ENCODE peak calls at places on chromosomes 5 and 9, in five cellular contexts. E is left ventricle myocardium inferior, F is cardiac fibroblast, R is foreskin fibroblast, N is cardiac muscle cell. Z is an unnamed sample.

GRCh38 chr9:109098221-109098959 is 21.4 kb downstream of the TMEM245 start:
- DNase-seq in N (peak), E (no peak), F (peak), R (peak), Z (no peak)

GRCh38 chr5:153658606-153659005 is 168.1 kb downstream of the GRIA1 start:
- DNase-seq in R (peak), E (no peak), F (no peak), N (no peak), Z (no peak)

GRCh38 chr9:81741103-81741502 is 51.8 kb upstream of the TLE1 start:
- DNase-seq in F (no peak), R (no peak), E (no peak), N (no peak), Z (no peak)

GRCh38 chr5:33973271-33973670 is 11.2 kb downstream of the SLC45A2 start:
- DNase-seq in R (no peak), E (no peak), F (no peak), N (no peak), Z (no peak)

GRCh38 chr5:17248999-17249634 is 31.7 kb downstream of the BASP1 start:
- DNase-seq in F (peak), R (peak), E (no peak), N (no peak), Z (no peak)

GRCh38 chr9:107242073-107243063 is 40.7 kb upstream of the RAD23B start:
- DNase-seq in F (no peak), E (no peak), R (no peak), N (no peak), Z (no peak)

GRCh38 chr9:35035851-35036701 is 36.3 kb downstream of the VCP start:
- DNase-seq in R (peak), F (peak), N (no peak), E (peak), Z (no peak)

GRCh38 chr5:92674322-92674721 is 906.7 kb downstream of the NR2F1-AS1 start:
- DNase-seq in F (no peak), E (no peak), N (no peak), R (no peak), Z (no peak)

GRCh38 chr9:134630861-134631260 is 10.7 kb upstream of the COL5A1 start:
- DNase-seq in E (no peak), R (no peak), F (no peak), N (no peak), Z (no peak)

GRCh38 chr9:137721899-137722298 is 103.1 kb downstream of the EHMT1 start:
- DNase-seq in E (no peak), N (no peak), F (no peak), R (no peak), Z (no peak)

GRCh38 chr5:72065751-72066255 is 41.5 kb upstream of the MAP1B start:
- DNase-seq in F (peak), N (peak), E (no peak), R (peak), Z (no peak)

GRCh38 chr5:28215091-28215490 is 1176.7 kb upstream of the CDH9 start:
- DNase-seq in E (no peak), N (no peak), F (no peak), R (no peak), Z (no peak)

GRCh38 chr9:33510264-33511183 is 13.5 kb upstream of the ANKRD18B start:
- DNase-seq in R (peak), F (peak), N (peak), E (peak), Z (peak)

GRCh38 chr9:70407081-70407503 is 7.4 kb downstream of the KLF9 start:
- DNase-seq in N (no peak), F (peak), R (peak), E (no peak), Z (no peak)

GRCh38 chr9:107949058-107949457 is 459.5 kb upstream of the KLF4 start:
- DNase-seq in N (no peak), E (no peak), F (no peak), R (peak), Z (no peak)

GRCh38 chr5:54743997-54744788 is 226.6 kb downstream of the SNX18 start:
- DNase-seq in E (no peak), R (peak), F (peak), N (no peak), Z (no peak)

GRCh38 chr9:113654605-113655193 is 191.2 kb downstream of the RGS3 start:
- DNase-seq in F (peak), N (no peak), R (no peak), E (peak), Z (no peak)

GRCh38 chr9:86163503-86163902 is 64.1 kb upstream of the GOLM1 start:
- DNase-seq in R (no peak), N (no peak), F (no peak), E (no peak), Z (no peak)

GRCh38 chr5:129063483-129064136 is 30.9 kb upstream of the ISOC1 start:
- DNase-seq in E (no peak), F (peak), N (no peak), R (no peak), Z (no peak)

GRCh38 chr9:133429641-133430161 is 7.5 kb downstream of the ADAMTS13 start:
- DNase-seq in F (peak), R (no peak), N (peak), E (no peak), Z (no peak)

GRCh38 chr5:71905804-71906711 is 187.0 kb downstream of the CARTPT start:
- DNase-seq in E (no peak), F (no peak), R (no peak), N (peak), Z (no peak)

GRCh38 chr9:69697475-69697874 is 25.3 kb upstream of the APBA1 start:
- DNase-seq in R (no peak), N (no peak), F (no peak), E (no peak), Z (no peak)

GRCh38 chr9:131593936-131594665 is 48.8 kb downstream of the PRRT1B start:
- DNase-seq in E (no peak), R (no peak), N (no peak), F (no peak), Z (no peak)

GRCh38 chr9:123924727-123925126 is 5.2 kb downstream of the DENND1A start:
- DNase-seq in N (no peak), R (no peak), F (no peak), E (no peak), Z (no peak)

GRCh38 chr5:55481293-55481900 is 53.4 kb downstream of the PLPP1 start:
- DNase-seq in E (no peak), R (peak), F (no peak), N (no peak), Z (no peak)

GRCh38 chr9:23394189-23394588 is 431.9 kb downstream of the ELAVL2 start:
- DNase-seq in F (no peak), N (no peak), E (no peak), R (no peak), Z (no peak)

DNA sequence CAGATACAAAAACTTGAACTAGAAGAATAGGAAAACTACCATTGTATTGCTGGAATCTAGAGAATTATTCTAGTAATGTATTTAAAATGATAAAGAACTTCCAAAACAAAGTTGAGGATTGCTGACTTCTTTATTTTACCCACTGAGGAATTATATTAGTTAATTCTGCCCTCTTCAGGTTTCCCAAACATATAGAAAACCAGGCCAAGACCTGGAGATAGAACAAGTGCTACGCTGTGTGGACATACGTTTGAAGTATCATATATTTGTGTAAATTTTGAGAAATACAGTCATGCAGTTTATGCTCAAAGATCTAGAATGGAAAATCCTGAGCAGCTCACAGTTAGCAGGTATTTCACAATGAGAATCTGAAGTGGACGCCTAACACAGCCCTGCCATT is 162.3 kb upstream of the CYLC2 start:
- DNase-seq in R (no peak), N (no peak), F (no peak), E (no peak), Z (no peak)
- TF ChIP-seq CTCF in R (no peak), N (no peak), F (no peak), E (no peak), Z (peak)

DNA sequence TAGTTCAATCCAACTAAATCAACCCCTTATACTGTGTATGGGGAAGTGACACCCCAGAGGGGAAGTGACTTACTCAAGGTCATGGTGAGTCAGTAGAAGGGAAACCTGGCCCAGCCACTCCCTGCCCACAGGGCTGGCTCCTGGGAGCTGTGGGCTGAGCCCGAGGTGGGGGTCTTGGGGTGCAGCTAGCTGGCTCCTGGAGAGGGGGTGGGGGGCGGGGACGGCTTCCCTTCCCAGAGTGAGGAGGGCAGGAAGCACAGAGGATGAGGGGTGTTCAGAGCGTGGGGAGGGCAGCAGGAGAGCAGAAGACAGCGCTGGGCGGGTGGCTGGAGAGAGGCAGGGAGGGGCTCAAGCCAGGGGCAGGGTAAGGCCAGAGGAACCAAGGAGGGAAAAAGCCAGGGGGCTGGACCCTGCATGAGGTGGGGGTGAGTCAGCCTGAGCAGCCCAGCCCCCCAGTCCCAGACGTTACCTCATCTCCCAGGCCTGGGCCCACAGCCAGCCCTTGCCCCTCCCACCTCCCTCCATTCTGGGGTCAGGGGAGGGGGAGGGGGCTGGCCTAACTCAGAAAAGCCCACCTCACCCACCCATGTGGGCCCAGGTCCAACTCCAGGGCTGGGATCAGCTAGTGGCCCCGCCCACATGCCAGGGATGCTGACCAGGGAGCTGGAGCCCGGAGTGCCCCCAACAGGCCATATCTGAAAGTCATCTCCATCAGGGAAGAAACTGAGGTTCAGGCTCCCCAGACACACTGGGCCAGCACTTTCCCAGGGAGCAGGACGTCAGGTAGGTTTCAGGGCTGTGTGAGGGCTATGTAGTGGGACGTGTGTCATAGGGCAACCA is 2.8 kb downstream of the PDLIM7 start:
- DNase-seq in F (peak), E (peak), N (peak), R (peak), Z (peak)
- TF ChIP-seq CTCF in F (peak), E (peak), N (peak), R (peak), Z (peak)

DNA sequence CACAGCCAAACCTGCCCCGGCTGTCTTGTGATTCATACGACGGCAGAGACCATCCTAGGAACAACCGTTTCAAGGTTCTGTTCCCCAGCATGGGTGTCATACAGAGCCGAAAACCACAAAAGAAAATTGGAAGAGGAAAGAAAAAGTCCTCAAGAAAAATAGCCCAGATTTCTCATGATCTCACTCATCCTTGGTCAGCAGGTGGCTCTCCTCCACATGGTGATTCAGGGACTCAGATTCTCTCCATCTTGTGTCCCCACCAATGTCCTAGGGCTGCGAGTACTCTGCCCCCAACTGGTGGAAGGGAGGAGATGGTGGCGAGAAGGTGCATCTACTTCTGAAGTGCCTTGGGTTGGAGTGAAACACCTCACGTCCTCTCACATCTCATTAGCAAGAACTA is 25.6 kb downstream of the PDZD2 start:
- DNase-seq in F (peak), R (no peak), N (no peak), E (no peak), Z (no peak)
- TF ChIP-seq CTCF in F (no peak), R (no peak), N (peak), E (no peak), Z (peak)

GRCh38 chr5:156477196-156477595 is 150.2 kb downstream of the SGCD start:
- DNase-seq in F (peak), R (no peak), E (no peak), N (no peak), Z (no peak)

GRCh38 chr5:156474251-156474650 is 147.3 kb downstream of the SGCD start:
- DNase-seq in N (peak), F (peak), R (peak), E (peak), Z (no peak)

GRCh38 chr5:156476704-156477103 is 149.7 kb downstream of the SGCD start:
- DNase-seq in N (no peak), R (no peak), E (no peak), F (no peak), Z (no peak)

GRCh38 chr5:156475182-156475830 is 148.3 kb downstream of the SGCD start:
- DNase-seq in N (no peak), R (no peak), F (peak), E (no peak), Z (no peak)

GRCh38 chr5:156475831-156476551 is 149.0 kb downstream of the SGCD start:
- DNase-seq in N (peak), E (peak), F (peak), R (peak), Z (no peak)
- TF ChIP-seq CTCF in N (peak), E (no peak), F (no peak), R (peak), Z (peak)

GRCh38 chr5:132679166-132679565 is 5.4 kb downstream of the IL4 start:
- DNase-seq in N (no peak), R (no peak), F (no peak), E (no peak), Z (no peak)

GRCh38 chr5:132681983-132682382 is 8.2 kb downstream of the IL4 start:
- DNase-seq in E (no peak), R (no peak), F (no peak), N (no peak), Z (peak)

GRCh38 chr5:132680780-132681475 is 7.1 kb downstream of the IL4 start:
- DNase-seq in N (no peak), F (no peak), E (no peak), R (no peak), Z (peak)

GRCh38 chr5:132679717-132680380 is 6.1 kb downstream of the IL4 start:
- DNase-seq in E (no peak), R (no peak), F (no peak), N (no peak), Z (peak)

DNA sequence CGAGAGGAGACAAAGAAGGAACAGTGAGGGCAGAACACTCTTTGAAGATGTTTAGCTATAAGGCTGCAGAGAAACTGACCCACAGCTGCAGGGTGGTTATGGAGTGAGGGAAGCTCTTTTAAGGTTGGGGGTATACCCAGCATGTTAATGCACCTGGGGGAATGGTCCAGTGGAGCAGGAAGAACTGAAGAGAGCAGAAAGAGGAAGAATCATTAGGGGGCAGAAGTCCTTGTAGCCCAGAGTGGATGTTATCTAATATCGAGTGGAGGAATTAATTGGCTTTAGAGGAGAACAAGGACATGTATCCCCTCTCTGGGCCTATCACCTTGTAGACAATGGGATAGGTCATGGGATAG is 7.7 kb downstream of the IL4 start:
- DNase-seq in N (no peak), R (no peak), F (no peak), E (no peak), Z (no peak)
- TF ChIP-seq CTCF in N (no peak), R (no peak), F (no peak), E (no peak), Z (no peak)

DNA sequence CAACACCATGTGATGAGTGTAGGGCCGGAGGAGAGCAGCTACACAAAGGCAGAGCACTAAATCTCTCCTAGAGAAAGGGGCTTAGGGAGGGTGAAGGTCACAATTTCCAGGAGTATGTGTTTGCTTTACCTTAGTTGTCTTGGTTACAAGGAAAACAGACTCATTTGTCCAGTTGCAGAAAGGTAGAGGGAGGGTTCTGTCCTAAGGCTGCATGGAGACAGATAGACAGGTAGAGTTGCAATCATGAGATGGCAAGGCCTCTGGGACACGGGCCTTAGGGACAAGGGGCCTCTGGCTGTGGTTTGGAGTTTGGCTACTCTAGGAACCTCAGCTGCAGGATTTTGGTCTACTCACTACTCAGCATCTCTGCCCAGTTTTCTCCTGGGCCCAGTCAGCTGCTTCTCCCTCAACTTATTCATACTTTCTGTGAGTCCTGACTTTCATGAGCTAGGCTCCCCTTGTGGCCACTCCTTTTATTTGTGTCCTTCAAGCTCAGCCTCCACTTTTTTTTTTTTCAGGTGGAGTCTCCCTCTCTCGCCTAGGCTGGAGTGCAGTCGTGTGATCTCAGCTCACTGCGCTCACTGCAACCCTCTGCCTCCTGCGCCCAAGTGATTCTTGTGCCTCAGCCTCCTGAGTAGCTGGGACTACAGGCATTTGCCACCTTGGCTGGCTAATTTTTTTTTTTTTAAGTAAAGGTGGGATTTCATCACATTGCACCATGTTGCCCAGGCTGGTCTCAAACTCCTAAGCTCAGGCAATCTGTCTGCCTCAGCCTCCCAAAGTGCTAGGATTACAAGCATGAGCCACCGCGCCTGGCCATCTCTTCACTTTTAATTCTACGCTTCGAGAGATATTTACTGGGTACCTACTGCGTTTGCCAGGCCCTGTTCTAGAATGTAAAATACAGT is 76.6 kb downstream of the PTPDC1 start:
- DNase-seq in R (no peak), F (no peak), N (no peak), E (no peak), Z (no peak)
- TF ChIP-seq CTCF in R (no peak), F (peak), N (no peak), E (no peak), Z (peak)

GRCh38 chr5:134095293-134095692 is 19.2 kb upstream of the TCF7 start:
- DNase-seq in R (no peak), F (no peak), N (no peak), E (no peak), Z (no peak)

GRCh38 chr5:134097221-134097620 is 17.3 kb upstream of the TCF7 start:
- DNase-seq in F (no peak), E (no peak), N (no peak), R (no peak), Z (no peak)

GRCh38 chr5:134093351-134093750 is 21.1 kb upstream of the TCF7 start:
- DNase-seq in E (no peak), R (no peak), F (no peak), N (no peak), Z (no peak)

GRCh38 chr5:134098690-134099089 is 15.8 kb upstream of the TCF7 start:
- DNase-seq in E (no peak), R (no peak), F (no peak), N (no peak), Z (no peak)

DNA sequence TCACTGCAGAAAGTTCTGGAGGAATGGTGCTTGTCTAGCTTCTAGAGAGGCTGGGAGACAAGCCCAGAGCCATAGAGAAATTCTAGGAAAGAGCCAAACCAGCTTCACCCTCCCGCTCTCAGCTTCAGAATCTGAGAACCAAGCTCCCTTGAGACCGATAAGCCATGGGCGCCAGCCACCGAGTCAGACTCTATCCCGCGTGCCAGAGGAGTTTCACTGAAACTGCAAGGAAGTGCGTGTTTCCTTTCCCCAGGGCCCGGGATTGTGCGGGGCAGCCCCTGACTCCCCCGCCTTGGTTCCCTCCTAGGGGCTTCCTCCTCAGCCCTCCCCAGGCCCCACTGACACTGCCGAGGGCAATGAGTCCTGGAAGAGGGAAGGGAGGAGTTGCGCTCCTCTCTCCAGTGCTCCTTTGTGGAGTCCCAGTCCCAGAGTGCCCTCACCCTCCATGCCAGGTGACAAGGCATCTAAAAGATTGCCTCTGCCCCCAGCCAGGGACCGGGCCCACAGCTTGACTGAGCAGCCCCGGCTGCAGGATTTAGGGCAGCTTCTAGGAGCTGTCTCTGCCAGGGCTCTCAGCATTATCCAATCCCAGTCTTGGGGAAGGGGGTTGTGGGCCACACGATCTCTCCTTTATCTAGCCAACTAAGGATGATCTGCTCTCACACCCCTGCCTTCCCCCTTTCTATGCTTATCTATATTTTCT is 18.4 kb upstream of the TCF7 start:
- DNase-seq in E (no peak), N (no peak), R (no peak), F (peak), Z (no peak)
- TF ChIP-seq CTCF in E (no peak), N (no peak), R (no peak), F (no peak), Z (no peak)

Z was measured in osteocyte.